ENCODE peak calls at places on chromosomes 16 and 17, in ten cellular contexts. K is sigmoid colon, I is transverse colon, T is H1, J is breast epithelium, V is stomach, M is spleen, H is Panc1, G is HCT116, B is esophagus muscularis mucosa. Z is an unnamed sample. For H3K36me3, the result is how much of the 10 kb centered on the place peaks cover.

GRCh38 chr16:76277099-76278030 is at the start of gene CNTNAP4:
- DNase-seq in K (peak), I (no peak), T (no peak), J (no peak), V (no peak), M (no peak), H (no peak), G (no peak), B (no peak), Z (no peak)

GRCh38 chr17:46264456-46265198 is 30.3 kb upstream of the LRRC37A start:
- DNase-seq in K (no peak), I (no peak), T (no peak), J (no peak), V (no peak), M (no peak), H (peak), G (no peak), B (no peak), Z (no peak)

GRCh38 chr17:13593757-13594156 is 8.0 kb downstream of the HS3ST3A1 start:
- DNase-seq in K (no peak), I (no peak), T (no peak), J (no peak), V (no peak), M (no peak), H (no peak), G (no peak), B (no peak), Z (no peak)

GRCh38 chr16:17777461-17777863 is 306.7 kb upstream of the XYLT1 start:
- DNase-seq in K (no peak), I (no peak), T (no peak), J (no peak), V (no peak), M (no peak), H (no peak), G (no peak), B (no peak), Z (no peak)

GRCh38 chr17:45394913-45395568 is 37.6 kb downstream of the ARHGAP27 start:
- DNase-seq in K (peak), I (peak), T (peak), J (no peak), V (peak), M (peak), H (no peak), G (peak), B (no peak), Z (peak)

GRCh38 chr17:71208111-71208704 is 912.6 kb upstream of the SOX9 start:
- DNase-seq in K (no peak), I (no peak), T (no peak), J (no peak), V (no peak), M (no peak), H (no peak), G (no peak), B (no peak), Z (peak)

GRCh38 chr17:60555786-60556185 is 29.7 kb upstream of the APPBP2 start:
- DNase-seq in K (no peak), I (no peak), T (no peak), J (no peak), V (no peak), M (no peak), H (no peak), G (no peak), B (no peak), Z (no peak)

GRCh38 chr16:1691956-1692355 is 13.9 kb downstream of the JPT2 start:
- DNase-seq in K (no peak), I (no peak), T (no peak), J (no peak), V (no peak), M (no peak), H (no peak), G (no peak), B (no peak), Z (no peak)

GRCh38 chr17:82645516-82645915 is 2.7 kb downstream of the WDR45B start:
- DNase-seq in K (no peak), I (no peak), T (no peak), J (no peak), V (no peak), M (no peak), H (no peak), G (no peak), B (no peak), Z (no peak)

GRCh38 chr16:56866955-56867830 is 2.2 kb downstream of the SLC12A3 start:
- DNase-seq in K (no peak), I (peak), T (no peak), J (no peak), V (peak), M (no peak), H (no peak), G (peak), B (no peak), Z (peak)

GRCh38 chr16:73956592-73957495 is 339.8 kb upstream of the PSMD7 start:
- DNase-seq in K (peak), I (peak), T (no peak), J (no peak), V (peak), M (no peak), H (peak), G (peak), B (no peak), Z (peak)

GRCh38 chr16:81905277-81905676 is 106.0 kb downstream of the SDR42E1 start:
- DNase-seq in K (peak), I (no peak), T (no peak), J (no peak), V (no peak), M (no peak), H (no peak), G (no peak), B (no peak), Z (no peak)

GRCh38 chr17:76524598-76525512 is 12.7 kb downstream of the CYGB start:
- DNase-seq in K (no peak), I (peak), T (no peak), J (peak), V (peak), M (no peak), H (no peak), G (no peak), B (no peak), Z (no peak)

GRCh38 chr17:44961921-44962350 is 6.2 kb downstream of the C1QL1 start:
- DNase-seq in K (peak), I (no peak), T (no peak), J (no peak), V (no peak), M (no peak), H (no peak), G (no peak), B (no peak), Z (no peak)

GRCh38 chr17:63834431-63835166 is 7.1 kb upstream of the FTSJ3 start:
- DNase-seq in K (peak), I (no peak), T (peak), J (no peak), V (peak), M (peak), H (no peak), G (peak), B (no peak), Z (peak)

GRCh38 chr16:49664221-49665215 is 191.4 kb downstream of the ZNF423 start:
- DNase-seq in K (peak), I (no peak), T (no peak), J (no peak), V (no peak), M (no peak), H (no peak), G (no peak), B (no peak), Z (no peak)

GRCh38 chr16:80027007-80027965 is 426.7 kb upstream of the MAF start:
- DNase-seq in K (peak), I (peak), T (peak), J (peak), V (peak), M (peak), H (peak), G (no peak), B (no peak), Z (peak)

GRCh38 chr17:15432807-15433547 is 34.4 kb downstream of the CDRT4 start:
- DNase-seq in K (no peak), I (no peak), T (no peak), J (no peak), V (no peak), M (no peak), H (no peak), G (no peak), B (no peak), Z (no peak)

GRCh38 chr17:16931318-16932060 is 40.4 kb downstream of the TNFRSF13B start:
- DNase-seq in K (peak), I (no peak), T (no peak), J (no peak), V (no peak), M (peak), H (no peak), G (no peak), B (no peak), Z (no peak)

GRCh38 chr17:15332338-15332737 is 9.1 kb downstream of the TEKT3 start:
- DNase-seq in K (no peak), I (no peak), T (peak), J (no peak), V (no peak), M (no peak), H (no peak), G (no peak), B (no peak), Z (no peak)

GRCh38 chr16:80655751-80656150 is 115.0 kb downstream of the DYNLRB2 start:
- DNase-seq in K (no peak), I (no peak), T (no peak), J (no peak), V (no peak), M (no peak), H (no peak), G (no peak), B (no peak), Z (no peak)

GRCh38 chr17:37191219-37191618 is 184.6 kb upstream of the C17orf78 start:
- DNase-seq in K (no peak), I (no peak), T (no peak), J (no peak), V (no peak), M (no peak), H (no peak), G (no peak), B (no peak), Z (no peak)

GRCh38 chr16:19785512-19786130 is 67.5 kb downstream of the IQCK start:
- DNase-seq in K (no peak), I (no peak), T (no peak), J (no peak), V (no peak), M (no peak), H (no peak), G (no peak), B (no peak), Z (no peak)

GRCh38 chr17:49342575-49342936 is 19.5 kb downstream of the ZNF652 start:
- DNase-seq in K (no peak), I (no peak), T (no peak), J (no peak), V (no peak), M (no peak), H (no peak), G (no peak), B (no peak), Z (no peak)

GRCh38 chr16:67760831-67761230 is 41.7 kb upstream of the GFOD2 start:
- DNase-seq in K (no peak), I (peak), T (no peak), J (no peak), V (no peak), M (no peak), H (no peak), G (no peak), B (no peak), Z (no peak)

GRCh38 chr17:35716897-35717839 is 14.3 kb upstream of the RASL10B start:
- DNase-seq in K (no peak), I (no peak), T (no peak), J (no peak), V (no peak), M (no peak), H (no peak), G (no peak), B (no peak), Z (peak)

GRCh38 chr16:69120096-69120664 is 12.2 kb downstream of the CHTF8 start:
- DNase-seq in K (no peak), I (no peak), T (no peak), J (no peak), V (no peak), M (peak), H (no peak), G (no peak), B (no peak), Z (no peak)

GRCh38 chr17:78237403-78238012 is 6.1 kb downstream of the TMEM235 start:
- DNase-seq in K (no peak), I (no peak), T (no peak), J (no peak), V (peak), M (no peak), H (no peak), G (no peak), B (no peak), Z (peak)

GRCh38 chr16:66304961-66305360 is 61.5 kb upstream of the CDH5 start:
- DNase-seq in K (peak), I (no peak), T (no peak), J (peak), V (peak), M (no peak), H (no peak), G (no peak), B (no peak), Z (no peak)

GRCh38 chr17:50288306-50288705 is 14.0 kb downstream of the TMEM92 start:
- DNase-seq in K (no peak), I (no peak), T (no peak), J (no peak), V (no peak), M (no peak), H (no peak), G (no peak), B (no peak), Z (no peak)

GRCh38 chr17:44775136-44775837 is 16.5 kb downstream of the ADAM11 start:
- DNase-seq in K (peak), I (peak), T (peak), J (peak), V (peak), M (peak), H (no peak), G (peak), B (peak), Z (peak)

GRCh38 chr16:89013111-89013510 is 36.1 kb upstream of the CBFA2T3 start:
- DNase-seq in K (peak), I (no peak), T (no peak), J (no peak), V (no peak), M (no peak), H (no peak), G (no peak), B (no peak), Z (no peak)

GRCh38 chr16:89010210-89010925 is 33.4 kb upstream of the CBFA2T3 start:
- DNase-seq in K (peak), I (no peak), T (no peak), J (no peak), V (no peak), M (peak), H (no peak), G (no peak), B (no peak), Z (no peak)

GRCh38 chr16:89012622-89012995 is 35.6 kb upstream of the CBFA2T3 start:
- DNase-seq in K (no peak), I (no peak), T (no peak), J (no peak), V (no peak), M (no peak), H (no peak), G (no peak), B (no peak), Z (no peak)

GRCh38 chr16:89013692-89014455 is 36.9 kb upstream of the CBFA2T3 start:
- DNase-seq in K (peak), I (no peak), T (no peak), J (no peak), V (no peak), M (peak), H (no peak), G (no peak), B (no peak), Z (no peak)

GRCh38 chr16:89011909-89012621 is 35.1 kb upstream of the CBFA2T3 start:
- DNase-seq in K (peak), I (no peak), T (no peak), J (no peak), V (no peak), M (no peak), H (no peak), G (no peak), B (no peak), Z (no peak)
- TF ChIP-seq POLR2AphosphoS5 in K (no peak), I (no peak), T (no peak), J (no peak), V (no peak), M (no peak), H (no peak), G (no peak), B (no peak), Z (no peak)

GRCh38 chr17:32514587-32514986 is 27.8 kb downstream of the CDK5R1 start:
- DNase-seq in K (peak), I (no peak), T (no peak), J (no peak), V (no peak), M (no peak), H (no peak), G (no peak), B (no peak), Z (no peak)
- H3K36me3 ChIP-seq in K (under half), I (under half), T (under half), J (under half), V (under half), M (under half), H (under half), G (under half), B (under half), Z (under half)

GRCh38 chr17:59154721-59155438 is at the start of gene SKA2:
- DNase-seq in K (peak), I (peak), T (peak), J (peak), V (peak), M (peak), H (peak), G (no peak), B (peak), Z (peak)
- TF ChIP-seq POLR2AphosphoS5 in K (peak), I (peak), T (peak), J (peak), V (no peak), M (peak), H (peak), G (peak), B (peak), Z (peak)

GRCh38 chr17:80469667-80470066 is 6.7 kb downstream of the NPTX1 start:
- DNase-seq in K (no peak), I (no peak), T (no peak), J (no peak), V (no peak), M (no peak), H (no peak), G (no peak), B (no peak), Z (no peak)
- H3K36me3 ChIP-seq in K (under half), I (under half), T (under half), J (under half), V (under half), M (under half), H (under half), G (under half), B (under half), Z (under half)

GRCh38 chr16:27841061-27841801 is 222.3 kb downstream of the GSG1L start:
- DNase-seq in K (peak), I (no peak), T (no peak), J (peak), V (no peak), M (peak), H (no peak), G (no peak), B (no peak), Z (no peak)

GRCh38 chr16:27843800-27844199 is 219.7 kb downstream of the GSG1L start:
- DNase-seq in K (no peak), I (no peak), T (no peak), J (no peak), V (no peak), M (peak), H (no peak), G (no peak), B (no peak), Z (no peak)

GRCh38 chr16:27839419-27839818 is 224.1 kb downstream of the GSG1L start:
- DNase-seq in K (no peak), I (no peak), T (no peak), J (peak), V (no peak), M (peak), H (no peak), G (no peak), B (no peak), Z (no peak)

GRCh38 chr16:27840311-27841060 is 223.0 kb downstream of the GSG1L start:
- DNase-seq in K (peak), I (no peak), T (no peak), J (peak), V (no peak), M (peak), H (no peak), G (no peak), B (no peak), Z (no peak)

DNA sequence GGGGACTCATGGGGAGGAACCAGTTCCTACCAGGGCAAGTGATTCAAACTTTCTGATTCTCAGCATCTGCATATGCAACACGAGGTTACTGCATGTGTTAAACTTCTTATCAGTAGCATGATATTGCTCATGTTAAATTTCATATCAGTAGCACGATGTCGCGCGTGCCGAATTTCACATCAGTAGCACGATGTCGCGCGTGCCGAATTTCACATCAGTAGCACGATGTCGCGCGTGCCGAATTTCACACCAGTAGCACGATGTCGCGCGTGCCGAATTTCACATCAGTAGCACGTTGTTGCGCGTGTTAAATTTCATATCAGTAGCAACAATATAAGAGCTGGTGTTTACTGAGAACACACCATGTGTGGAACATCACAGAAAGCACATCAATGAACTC is 221.6 kb downstream of the GSG1L start:
- DNase-seq in K (peak), I (no peak), T (no peak), J (peak), V (no peak), M (peak), H (no peak), G (no peak), B (no peak), Z (no peak)
- TF ChIP-seq POLR2AphosphoS5 in K (no peak), I (no peak), T (no peak), J (no peak), V (no peak), M (no peak), H (no peak), G (no peak), B (no peak), Z (no peak)